ENCODE peak calls at places on chromosomes 12 and 14, in seven cellular contexts. U, Y, J, G, V, R and B are unnamed samples.

GRCh38 chr14:96052541-96053105 is 13.5 kb downstream of the C14orf132 start:
- DNase-seq in G (no peak), R (no peak), V (no peak), U (no peak), Y (no peak), J (no peak), B (no peak)

GRCh38 chr12:56469007-56469930 is 891 bp downstream of the SPRYD4 start:
- DNase-seq in V (peak; percentile 59), Y (no peak), J (no peak), U (peak; percentile 26), G (no peak), R (peak; percentile 22), B (no peak)

GRCh38 chr12:109725321-109726105 is 11.9 kb downstream of the FAM222A start:
- DNase-seq in J (peak; percentile 57), U (no peak), R (no peak), Y (no peak), V (peak; percentile 17), G (no peak), B (no peak)

GRCh38 chr12:17062296-17063061 is 456.5 kb upstream of the LMO3 start:
- DNase-seq in R (peak; percentile 59), G (no peak), J (no peak), U (no peak), Y (no peak), V (no peak), B (no peak)

GRCh38 chr12:126883737-126884136 is 1383.2 kb upstream of the TMEM132C start:
- DNase-seq in G (no peak), U (no peak), Y (no peak), R (no peak), J (no peak), V (no peak), B (no peak)

GRCh38 chr14:100188392-100189030 is 29.1 kb upstream of the DEGS2 start:
- DNase-seq in Y (no peak), R (no peak), U (no peak), V (no peak), G (no peak), J (no peak), B (no peak)

GRCh38 chr14:31216359-31216758 is 8.8 kb upstream of the HECTD1 start:
- DNase-seq in Y (no peak), G (no peak), V (no peak), U (no peak), R (no peak), J (no peak), B (no peak)

GRCh38 chr14:61567838-61568571 is 127.3 kb upstream of the HIF1A start:
- DNase-seq in G (no peak), J (peak; percentile 71), V (no peak), Y (peak; percentile 38), R (no peak), U (peak; percentile 83), B (no peak)

GRCh38 chr12:97006585-97006984 is 99.5 kb downstream of the NEDD1 start:
- DNase-seq in G (no peak), R (peak; percentile 29), J (no peak), Y (no peak), U (no peak), V (no peak), B (no peak)

GRCh38 chr14:96145116-96145864 is 59.3 kb upstream of the BDKRB2 start:
- DNase-seq in G (no peak), V (no peak), J (no peak), U (no peak), Y (no peak), R (peak; percentile 22), B (no peak)

GRCh38 chr14:24366375-24366663 is 1.7 kb upstream of the NFATC4 start:
- DNase-seq in R (no peak), J (no peak), Y (no peak), U (no peak), V (no peak), G (no peak), B (no peak)

GRCh38 chr12:79933580-79934264 is 1.2 kb downstream of the PPP1R12A start:
- DNase-seq in R (peak; percentile 25), V (peak; percentile 14), U (peak; percentile 55), Y (no peak), J (peak; percentile 32), G (no peak), B (no peak)

GRCh38 chr14:32692441-32692840 is 246.2 kb upstream of the NPAS3 start:
- DNase-seq in J (no peak), R (no peak), U (no peak), Y (no peak), V (no peak), G (no peak), B (no peak)

GRCh38 chr12:65501093-65501621 is 222.7 kb downstream of the MSRB3 start:
- DNase-seq in G (no peak), Y (no peak), R (no peak), U (no peak), J (no peak), V (no peak), B (no peak)

GRCh38 chr14:27148143-27148542 is 550.3 kb upstream of the NOVA1 start:
- DNase-seq in J (no peak), U (no peak), G (no peak), V (no peak), Y (no peak), R (no peak), B (no peak)

GRCh38 chr14:54556535-54556934 is 10.4 kb upstream of the SAMD4A start:
- DNase-seq in G (no peak), U (no peak), V (no peak), Y (peak; percentile 32), J (no peak), R (no peak), B (no peak)

GRCh38 chr12:6631549-6631961 is 4.2 kb downstream of the LPAR5 start:
- DNase-seq in R (no peak), Y (no peak), G (no peak), J (no peak), U (peak; percentile 54), V (no peak), B (peak; percentile 55)

GRCh38 chr12:89949457-89950195 is 241.0 kb upstream of the ATP2B1 start:
- DNase-seq in Y (peak; percentile 34), R (peak; percentile 94), G (no peak), U (peak; percentile 60), V (no peak), J (no peak), B (peak; percentile 66)

GRCh38 chr12:57744194-57744776 is 554 bp upstream of the TSPAN31 start:
- DNase-seq in G (peak; percentile 92), U (peak; percentile 30), Y (no peak), V (peak; percentile 86), R (no peak), J (no peak), B (no peak)

GRCh38 chr12:460301-461230 is 827 bp downstream of the B4GALNT3 start:
- DNase-seq in G (no peak), V (peak; percentile 82), J (peak; percentile 57), Y (peak; percentile 50), U (peak; percentile 37), R (no peak), B (peak; percentile 48)

GRCh38 chr12:80632835-80633234 is 74.6 kb upstream of the MYF6 start:
- DNase-seq in Y (peak; percentile 89), G (no peak), U (peak; percentile 23), J (peak; percentile 73), V (peak; percentile 5), R (peak; percentile 35), B (peak; percentile 8)

GRCh38 chr12:87943666-87944065 is 85.5 kb downstream of the C12orf50 start:
- DNase-seq in J (no peak), R (no peak), U (no peak), Y (no peak), G (no peak), V (no peak), B (no peak)

GRCh38 chr12:92290016-92290685 is 144.5 kb upstream of the BTG1 start:
- DNase-seq in R (peak; percentile 81), Y (no peak), V (no peak), G (no peak), U (no peak), J (no peak), B (no peak)

GRCh38 chr12:49588761-49589516 is 16.5 kb downstream of the FAM186B start:
- DNase-seq in U (no peak), Y (no peak), G (no peak), J (no peak), V (no peak), R (no peak), B (no peak)

DNA sequence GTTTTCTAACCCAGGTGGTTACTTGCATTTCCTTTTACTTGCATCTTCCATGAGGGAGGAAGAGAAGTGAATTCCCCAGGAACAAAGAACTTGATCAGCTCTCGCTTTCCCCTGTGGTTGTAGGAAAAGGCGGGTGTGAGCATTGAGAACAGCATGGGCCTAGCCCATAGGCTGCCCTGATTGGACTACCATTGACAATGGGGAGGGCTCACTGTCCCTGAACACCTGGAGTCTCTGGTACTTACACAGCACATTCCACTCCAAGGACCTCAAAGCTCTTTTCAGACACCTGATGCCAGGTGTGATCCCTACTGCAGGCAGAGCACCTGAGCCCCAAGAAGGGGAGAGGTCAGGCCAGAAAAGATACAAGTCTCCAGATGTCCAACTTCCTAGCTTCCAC is 25.0 kb downstream of the MAX start:
- DNase-seq in U (no peak), G (no peak), V (no peak), Y (peak; percentile 44), J (no peak), R (no peak), B (no peak)
- TF ChIP-seq EZH2phosphoT487 in U (no peak), G (no peak), V (no peak), Y (no peak), J (no peak), R (no peak), B (no peak)

GRCh38 chr14:87001333-87001732 is 991.6 kb downstream of the GALC start:
- DNase-seq in V (no peak), R (no peak), G (no peak), Y (no peak), U (no peak), J (no peak), B (no peak)

GRCh38 chr14:87002831-87003230 is 990.2 kb downstream of the GALC start:
- DNase-seq in Y (no peak), V (no peak), J (no peak), G (no peak), U (no peak), R (no peak), B (no peak)

GRCh38 chr14:87000071-87000470 is 992.9 kb downstream of the GALC start:
- DNase-seq in V (no peak), Y (no peak), G (no peak), J (peak; percentile 7), R (no peak), U (no peak), B (no peak)

DNA sequence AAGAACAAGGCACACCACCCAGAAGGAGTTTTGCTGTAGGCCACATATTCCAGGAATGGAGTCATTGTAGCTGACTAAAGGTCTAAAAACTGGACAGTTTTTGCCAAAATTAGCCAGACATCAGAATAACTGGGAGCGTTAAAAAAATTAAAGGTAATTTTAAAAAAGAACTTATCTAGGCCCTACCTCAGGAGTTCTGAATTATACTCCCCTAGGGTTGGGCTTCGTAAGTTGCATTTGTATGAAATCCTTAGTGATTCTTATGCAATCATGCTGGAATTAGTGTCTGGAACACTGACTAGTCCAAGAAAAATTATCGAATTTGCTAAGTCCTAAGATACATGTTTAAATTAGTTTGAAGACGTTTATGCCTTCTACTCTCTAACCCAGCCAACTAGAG is 987.6 kb downstream of the GALC start:
- DNase-seq in U (no peak), R (no peak), V (no peak), J (no peak), Y (no peak), G (no peak), B (no peak)
- H3K4me2 ChIP-seq in U (no peak overlapping the region), R (no peak overlapping the region), V (no peak overlapping the region), J (no peak overlapping the region), Y (no peak overlapping the region), G (no peak overlapping the region), B (no peak overlapping the region)

GRCh38 chr12:75488553-75488952 is 8.0 kb downstream of the GLIPR1 start:
- DNase-seq in U (peak; percentile 36), J (peak; percentile 38), Y (peak; percentile 65), R (peak; percentile 46), G (no peak), V (peak; percentile 24), B (peak; percentile 34)
- TF ChIP-seq CTCF in U (peak; percentile 64), J (peak; percentile 51), Y (peak; percentile 57), R (peak; percentile 56), G (peak; percentile 43), V (peak; percentile 66), B (peak; percentile 30)

GRCh38 chr14:92922883-92923743 is at the start of gene CHGA:
- DNase-seq in J (peak; percentile 92), Y (peak; percentile 89), U (peak; percentile 37), V (peak; percentile 98), G (no peak), R (no peak), B (peak; percentile 86)
- TF ChIP-seq EZH2phosphoT487 in J (no peak), Y (no peak), U (no peak), V (no peak), G (no peak), R (no peak), B (no peak)